ENCODE peak calls at places on chromosomes 7 and 10, in ten cellular contexts. D is effector memory CD4-positive, alpha-beta T cell; B is CD4-positive, alpha-beta T cell; L is tibial artery; R is lower lobe of right lung; S is IMR-90; J is pancreas; N is SK-N-SH; U is thoracic aorta; V is AG04450. W is an unnamed sample.

GRCh38 chr7:5700391-5700985 is 81.0 kb downstream of the RNF216 start:
- DNase-seq in S (no peak), U (no peak), J (no peak), V (no peak), B (no peak), L (no peak), D (no peak), R (no peak), N (no peak), W (peak; percentile 31)

GRCh38 chr7:4175346-4175973 is 506.6 kb upstream of the FOXK1 start:
- DNase-seq in L (no peak), B (no peak), N (no peak), V (no peak), U (no peak), R (no peak), J (no peak), S (no peak), D (no peak), W (no peak)

GRCh38 chr10:63681965-63682704 is 160.9 kb downstream of the REEP3 start:
- DNase-seq in J (no peak), S (peak; percentile 87), N (no peak), R (no peak), D (no peak), B (no peak), L (no peak), U (peak; percentile 21), V (peak; percentile 55), W (no peak)

GRCh38 chr10:33635967-33636366 is 301.5 kb upstream of the NRP1 start:
- DNase-seq in B (no peak), U (no peak), V (no peak), J (no peak), N (peak; percentile 33), L (no peak), R (no peak), S (no peak), D (no peak), W (no peak)

GRCh38 chr10:125060038-125060437 is 100.3 kb downstream of the CTBP2 start:
- DNase-seq in S (peak; percentile 82), D (no peak), J (no peak), B (no peak), V (peak; percentile 47), R (no peak), L (no peak), N (no peak), U (no peak), W (no peak)

GRCh38 chr10:83343676-83344075 is 795.6 kb upstream of the GHITM start:
- DNase-seq in R (no peak), B (no peak), N (no peak), U (no peak), D (no peak), J (no peak), S (no peak), V (no peak), L (no peak), W (no peak)

GRCh38 chr10:50512743-50513416 is 110.9 kb downstream of the SGMS1 start:
- DNase-seq in S (no peak), B (no peak), J (no peak), U (no peak), L (no peak), N (no peak), D (no peak), V (no peak), R (no peak), W (peak; percentile 53)

GRCh38 chr7:47045592-47045991 is 536.3 kb downstream of the TNS3 start:
- DNase-seq in U (no peak), V (no peak), L (no peak), S (peak; percentile 19), J (no peak), B (no peak), R (no peak), N (no peak), D (no peak), W (no peak)

GRCh38 chr7:4189151-4189570 is 492.9 kb upstream of the FOXK1 start:
- DNase-seq in D (no peak), J (peak; percentile 93), B (no peak), R (peak; percentile 69), S (peak; percentile 2), V (no peak), U (peak; percentile 68), N (peak; percentile 89), L (peak; percentile 95), W (no peak)

GRCh38 chr7:79668292-79668691 is 214.8 kb upstream of the MAGI2 start:
- DNase-seq in U (no peak), L (no peak), R (no peak), V (no peak), S (no peak), N (no peak), B (no peak), D (no peak), J (no peak), W (no peak)

GRCh38 chr7:98348726-98349474 is 52.0 kb downstream of the BAIAP2L1 start:
- DNase-seq in V (no peak), L (no peak), D (no peak), R (peak; percentile 55), U (no peak), J (no peak), S (no peak), B (no peak), N (no peak), W (no peak)

DNA sequence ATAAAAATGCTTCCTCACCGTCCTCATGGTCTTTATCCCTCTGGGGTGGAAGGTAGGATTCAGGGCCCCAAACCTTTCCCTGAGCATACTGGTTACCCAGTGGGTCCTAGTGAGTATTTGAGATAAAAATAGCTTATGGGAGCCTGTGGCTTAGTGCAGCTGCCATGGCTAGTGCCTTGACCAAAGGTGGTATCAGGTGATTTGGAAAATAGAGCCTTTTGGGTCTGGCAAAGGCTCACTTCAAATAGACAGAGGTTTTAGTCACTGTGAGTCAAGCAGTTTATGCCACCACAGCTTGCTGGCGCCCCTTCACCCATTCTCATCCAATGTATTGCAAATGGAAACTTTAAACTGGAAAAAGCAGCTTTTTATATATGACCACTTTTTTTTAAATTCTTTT is 30.4 kb downstream of the PLAU start:
- DNase-seq in B (no peak), R (no peak), N (no peak), V (no peak), S (no peak), J (no peak), L (no peak), U (no peak), D (no peak), W (no peak)
- H3K27ac ChIP-seq in B (no peak overlapping the region), R (peak overlapping the region; percentile 58), N (peak overlapping the region; percentile 12), V (no peak overlapping the region), S (no peak overlapping the region), J (no peak overlapping the region), L (peak overlapping the region; percentile 70), U (peak overlapping the region; percentile 70), D (no peak overlapping the region), W (no peak overlapping the region)

GRCh38 chr10:79431422-79431821 is 14.0 kb downstream of the ZCCHC24 start:
- DNase-seq in N (no peak), L (no peak), U (no peak), S (no peak), V (no peak), B (no peak), J (no peak), R (no peak), D (no peak), W (no peak)

GRCh38 chr10:79430506-79430905 is 14.9 kb downstream of the ZCCHC24 start:
- DNase-seq in J (no peak), R (no peak), V (no peak), L (peak; percentile 60), S (no peak), N (no peak), B (no peak), D (no peak), U (no peak), W (no peak)

GRCh38 chr10:79433324-79434222 is 11.9 kb downstream of the ZCCHC24 start:
- DNase-seq in L (peak; percentile 60), D (no peak), U (no peak), R (no peak), S (no peak), B (no peak), V (no peak), J (no peak), N (no peak), W (no peak)

GRCh38 chr10:79430946-79431345 is 14.5 kb downstream of the ZCCHC24 start:
- DNase-seq in B (no peak), R (no peak), D (no peak), S (no peak), V (no peak), N (no peak), L (peak; percentile 53), U (no peak), J (no peak), W (no peak)

GRCh38 chr10:79431891-79432831 is 13.3 kb downstream of the ZCCHC24 start:
- DNase-seq in S (peak; percentile 53), R (no peak), B (no peak), V (no peak), L (peak; percentile 59), U (no peak), D (no peak), N (no peak), J (no peak), W (no peak)
- H3K27ac ChIP-seq in S (peak overlapping the region; percentile 42), R (peak overlapping the region; percentile 58), B (no peak overlapping the region), V (peak overlapping the region; percentile 31), L (peak overlapping the region; percentile 31), U (peak overlapping the region; percentile 91), D (no peak overlapping the region), N (no peak overlapping the region), J (no peak overlapping the region), W (no peak overlapping the region)

GRCh38 chr7:2626498-2627117 is 5.2 kb upstream of the TTYH3 start:
- DNase-seq in S (peak; percentile 32), R (no peak), N (peak; percentile 56), J (no peak), D (no peak), L (no peak), V (no peak), U (no peak), B (no peak), W (no peak)
- H3K27ac ChIP-seq in S (no peak overlapping the region), R (peak overlapping the region; percentile 31), N (peak overlapping the region; percentile 9), J (no peak overlapping the region), D (no peak overlapping the region), L (no peak overlapping the region), V (peak overlapping the region; percentile 52), U (no peak overlapping the region), B (no peak overlapping the region), W (no peak overlapping the region)

DNA sequence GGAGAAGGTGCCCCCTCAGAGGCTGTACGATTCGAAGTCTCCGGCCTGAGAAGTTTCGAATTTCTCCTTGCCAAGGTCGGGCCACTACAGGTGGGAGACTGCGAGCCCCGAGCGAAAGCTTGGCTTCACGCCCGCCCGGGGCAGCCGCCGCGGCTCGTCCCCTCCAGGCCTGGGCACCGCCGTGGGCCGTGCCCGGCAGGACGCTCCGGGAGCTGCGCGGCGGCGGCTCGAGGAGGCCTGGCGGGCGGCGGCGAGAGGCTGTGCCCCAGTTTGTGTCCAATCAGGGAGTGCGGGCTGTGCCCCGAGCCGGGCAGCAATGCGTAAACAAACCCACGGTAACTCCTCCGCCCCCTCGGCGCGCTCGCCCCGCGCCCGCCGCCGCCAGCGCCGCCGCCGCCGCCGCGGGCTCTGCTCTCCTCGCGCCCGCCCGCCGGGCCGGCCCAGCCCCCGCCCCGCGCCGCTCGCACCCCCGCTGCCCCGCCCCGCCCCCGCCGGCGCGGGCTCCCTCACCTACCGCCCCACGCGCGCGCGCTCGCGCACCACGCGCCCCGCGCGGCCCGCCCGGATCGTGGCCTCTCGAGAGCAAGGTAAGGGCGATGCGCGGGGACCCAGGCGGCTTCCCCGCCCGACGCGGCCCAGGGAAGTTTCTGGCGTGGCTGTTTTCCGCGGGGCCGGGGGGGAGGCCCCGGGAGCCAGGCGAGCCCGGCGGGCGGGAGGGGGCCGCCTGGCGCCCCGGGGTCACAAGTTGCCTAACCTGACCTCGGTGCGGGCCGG is 57.8 kb upstream of the PCGF5 start:
- DNase-seq in J (peak; percentile 86), S (peak; percentile 40), R (peak; percentile 89), D (peak; percentile 74), B (peak; percentile 74), L (peak; percentile 93), N (peak; percentile 85), V (no peak), U (peak; percentile 43), W (peak; percentile 84)
- H3K27ac ChIP-seq in J (peak overlapping the region; percentile 96), S (peak overlapping the region; percentile 65), R (peak overlapping the region; percentile 96), D (peak overlapping the region; percentile 91), B (peak overlapping the region; percentile 79), L (peak overlapping the region; percentile 100), N (peak overlapping the region; percentile 82), V (no peak overlapping the region), U (peak overlapping the region; percentile 99), W (peak overlapping the region; percentile 87)

W was measured in CD4-positive, alpha-beta memory T cell.